ENCODE peak calls at places on chromosome 13, in five cellular contexts. M is Kasumi-1, Y is CD14-positive monocyte, P is sciatic nerve, Z is renal cortical epithelial cell. I is an unnamed sample.

GRCh38 chr13:112244061-112244460 is 132.1 kb upstream of the SPACA7 start:
- DNase-seq in M (no peak), Y (no peak), P (peak), Z (no peak), I (no peak)

GRCh38 chr13:54687173-54687572 is 1658.6 kb downstream of the OLFM4 start:
- DNase-seq in M (no peak), Y (no peak), P (no peak), Z (no peak), I (no peak)

GRCh38 chr13:106919093-106919492 is 351.2 kb upstream of the ARGLU1 start:
- DNase-seq in M (peak), Y (no peak), P (no peak), Z (peak), I (no peak)

GRCh38 chr13:41463823-41464602 is 6.7 kb downstream of the RGCC start:
- DNase-seq in M (no peak), Y (no peak), P (no peak), Z (peak), I (peak)

GRCh38 chr13:26663801-26664200 is 96.8 kb downstream of the GPR12 start:
- DNase-seq in M (no peak), Y (no peak), P (no peak), Z (peak), I (no peak)

GRCh38 chr13:39201075-39201630 is 162.9 kb downstream of the NHLRC3 start:
- DNase-seq in M (no peak), Y (no peak), P (no peak), Z (no peak), I (no peak)

GRCh38 chr13:98293103-98293502 is 116.0 kb upstream of the RNF113B start:
- DNase-seq in M (no peak), Y (no peak), P (no peak), Z (peak), I (no peak)

GRCh38 chr13:109616021-109616420 is 170.4 kb downstream of the IRS2 start:
- DNase-seq in M (no peak), Y (no peak), P (no peak), Z (no peak), I (no peak)

GRCh38 chr13:44368062-44368591 is 5.5 kb upstream of the SERP2 start:
- DNase-seq in M (no peak), Y (no peak), P (no peak), Z (no peak), I (no peak)

GRCh38 chr13:54980651-54981050 is 1952.0 kb downstream of the OLFM4 start:
- DNase-seq in M (peak), Y (no peak), P (no peak), Z (no peak), I (no peak)

GRCh38 chr13:107767119-107767518 is 448.2 kb downstream of the LIG4 start:
- DNase-seq in M (no peak), Y (no peak), P (no peak), Z (peak), I (no peak)

GRCh38 chr13:21066946-21067345 is 5.6 kb upstream of the LATS2 start:
- DNase-seq in M (no peak), Y (no peak), P (no peak), Z (no peak), I (no peak)

GRCh38 chr13:80469105-80469840 is 128.3 kb upstream of the SPRY2 start:
- DNase-seq in M (no peak), Y (no peak), P (no peak), Z (no peak), I (no peak)

GRCh38 chr13:48493851-48494250 is 39.0 kb downstream of the RCBTB2 start:
- DNase-seq in M (no peak), Y (no peak), P (no peak), Z (peak), I (no peak)

GRCh38 chr13:39249971-39250370 is 211.7 kb downstream of the NHLRC3 start:
- DNase-seq in M (no peak), Y (no peak), P (no peak), Z (no peak), I (no peak)

GRCh38 chr13:44271031-44271433 is 102.6 kb upstream of the SERP2 start:
- DNase-seq in M (no peak), Y (no peak), P (no peak), Z (no peak), I (no peak)

GRCh38 chr13:77838271-77838670 is 80.4 kb downstream of the EDNRB start:
- DNase-seq in M (no peak), Y (no peak), P (no peak), Z (no peak), I (no peak)

GRCh38 chr13:42821437-42821836 is 40.1 kb downstream of the FAM216B start:
- DNase-seq in M (no peak), Y (no peak), P (no peak), Z (peak), I (no peak)

I was measured in CD8-positive, alpha-beta T cell.